ENCODE peak calls at places on chromosomes 13 and 19, in four cellular contexts. One of them, this sample, is unnamed.

GRCh38 chr13:48853381-48854102 is 122.2 kb upstream of the FNDC3A start:
- DNase-seq in A549: no peak
- DNase-seq in K562: no peak
- DNase-seq in GM12878: no peak
- DNase-seq in this sample: no peak

GRCh38 chr13:46389985-46390384 is 2.9 kb upstream of the RUBCNL start:
- DNase-seq in A549: no peak
- DNase-seq in K562: no peak
- DNase-seq in GM12878: peak
- DNase-seq in this sample: peak

GRCh38 chr13:33235078-33235477 is 50.5 kb downstream of the STARD13 start:
- DNase-seq in A549: no peak
- DNase-seq in K562: no peak
- DNase-seq in GM12878: no peak
- DNase-seq in this sample: peak

GRCh38 chr13:98565726-98566577 is 11.0 kb downstream of the STK24 start:
- DNase-seq in A549: no peak
- DNase-seq in K562: no peak
- DNase-seq in GM12878: no peak
- DNase-seq in this sample: no peak

GRCh38 chr19:41997121-41997850 is 3.3 kb upstream of the ATP1A3 start:
- DNase-seq in A549: peak
- DNase-seq in K562: peak
- DNase-seq in GM12878: no peak
- DNase-seq in this sample: no peak

GRCh38 chr19:55437410-55437809 is 5.7 kb downstream of the SHISA7 start:
- DNase-seq in A549: peak
- DNase-seq in K562: peak
- DNase-seq in GM12878: no peak
- DNase-seq in this sample: peak

GRCh38 chr19:4081441-4082129 is 14.9 kb upstream of the ZBTB7A start:
- DNase-seq in A549: no peak
- DNase-seq in K562: no peak
- DNase-seq in GM12878: no peak
- DNase-seq in this sample: no peak

GRCh38 chr19:31109626-31110025 is 239.6 kb downstream of the TSHZ3 start:
- DNase-seq in A549: no peak
- DNase-seq in K562: no peak
- DNase-seq in GM12878: no peak
- DNase-seq in this sample: no peak

GRCh38 chr19:46349311-46349993 is 2.6 kb downstream of the PPP5C start:
- DNase-seq in A549: no peak
- DNase-seq in K562: no peak
- DNase-seq in GM12878: no peak
- DNase-seq in this sample: no peak

GRCh38 chr19:49390131-49390977 is 2.3 kb downstream of the KASH5 start:
- DNase-seq in A549: no peak
- DNase-seq in K562: no peak
- DNase-seq in GM12878: no peak
- DNase-seq in this sample: no peak

GRCh38 chr19:2609389-2610116 is 92.9 kb downstream of the GNG7 start:
- DNase-seq in A549: no peak
- DNase-seq in K562: no peak
- DNase-seq in GM12878: peak
- DNase-seq in this sample: no peak

GRCh38 chr13:113203507-113204377 is 4.7 kb downstream of the PCID2 start:
- DNase-seq in A549: no peak
- DNase-seq in K562: no peak
- DNase-seq in GM12878: no peak
- DNase-seq in this sample: no peak

GRCh38 chr19:16027528-16027927 is 48.8 kb upstream of the TPM4 start:
- DNase-seq in A549: no peak
- DNase-seq in K562: no peak
- DNase-seq in GM12878: no peak
- DNase-seq in this sample: no peak

GRCh38 chr19:28633223-28634030 is 579.5 kb downstream of the UQCRFS1 start:
- DNase-seq in A549: no peak
- DNase-seq in K562: peak
- DNase-seq in GM12878: no peak
- DNase-seq in this sample: no peak

GRCh38 chr19:16893686-16893990 is 4.8 kb downstream of the F2RL3 start:
- DNase-seq in A549: no peak
- DNase-seq in K562: no peak
- DNase-seq in GM12878: no peak
- DNase-seq in this sample: no peak

GRCh38 chr13:112234131-112234875 is 141.9 kb upstream of the SPACA7 start:
- DNase-seq in A549: no peak
- DNase-seq in K562: no peak
- DNase-seq in GM12878: no peak
- DNase-seq in this sample: no peak

GRCh38 chr19:53849237-53849676 is 18.4 kb upstream of the MYADM start:
- DNase-seq in A549: no peak
- DNase-seq in K562: no peak
- DNase-seq in GM12878: no peak
- DNase-seq in this sample: no peak

GRCh38 chr19:16889883-16890460 is 1.2 kb downstream of the F2RL3 start:
- DNase-seq in A549: no peak
- DNase-seq in K562: peak
- DNase-seq in GM12878: no peak
- DNase-seq in this sample: no peak

GRCh38 chr19:38228491-38229439 is 4.7 kb upstream of the DPF1 start:
- DNase-seq in A549: no peak
- DNase-seq in K562: peak
- DNase-seq in GM12878: no peak
- DNase-seq in this sample: no peak

GRCh38 chr13:20826301-20826700 is 52.5 kb upstream of the EEF1AKMT1 start:
- DNase-seq in A549: no peak
- DNase-seq in K562: no peak
- DNase-seq in GM12878: no peak
- DNase-seq in this sample: no peak

GRCh38 chr13:23020246-23020843 is 160.4 kb upstream of the SGCG start:
- DNase-seq in A549: peak
- DNase-seq in K562: peak
- DNase-seq in GM12878: peak
- DNase-seq in this sample: peak

GRCh38 chr19:38370299-38370698 is 4.1 kb upstream of the PSMD8 start:
- DNase-seq in A549: no peak
- DNase-seq in K562: peak
- DNase-seq in GM12878: no peak
- DNase-seq in this sample: no peak

GRCh38 chr13:26517931-26518330 is 39.6 kb upstream of the WASF3 start:
- DNase-seq in A549: no peak
- DNase-seq in K562: no peak
- DNase-seq in GM12878: no peak
- DNase-seq in this sample: no peak

GRCh38 chr19:7494416-7495098 is 5.7 kb upstream of the PEX11G start:
- DNase-seq in A549: no peak
- DNase-seq in K562: peak
- DNase-seq in GM12878: no peak
- DNase-seq in this sample: peak

GRCh38 chr13:72662548-72662947 is 64.9 kb downstream of the MZT1 start:
- DNase-seq in A549: no peak
- DNase-seq in K562: no peak
- DNase-seq in GM12878: no peak
- DNase-seq in this sample: no peak
- TF ChIP-seq CHD4 in A549: no peak
- TF ChIP-seq CHD4 in K562: no peak
- TF ChIP-seq CHD4 in GM12878: no peak
- TF ChIP-seq CHD4 in this sample: no peak

GRCh38 chr13:30158774-30159445 is 148.4 kb downstream of the KATNAL1 start:
- DNase-seq in A549: no peak
- DNase-seq in K562: no peak
- DNase-seq in GM12878: no peak
- DNase-seq in this sample: no peak

GRCh38 chr13:30156826-30157615 is 150.3 kb downstream of the KATNAL1 start:
- DNase-seq in A549: no peak
- DNase-seq in K562: no peak
- DNase-seq in GM12878: no peak
- DNase-seq in this sample: no peak

GRCh38 chr13:30156270-30156669 is 151.1 kb downstream of the KATNAL1 start:
- DNase-seq in A549: no peak
- DNase-seq in K562: no peak
- DNase-seq in GM12878: no peak
- DNase-seq in this sample: no peak

GRCh38 chr13:30157616-30157993 is 149.7 kb downstream of the KATNAL1 start:
- DNase-seq in A549: no peak
- DNase-seq in K562: no peak
- DNase-seq in GM12878: peak
- DNase-seq in this sample: no peak

GRCh38 chr13:30159446-30159839 is 147.9 kb downstream of the KATNAL1 start:
- DNase-seq in A549: no peak
- DNase-seq in K562: no peak
- DNase-seq in GM12878: no peak
- DNase-seq in this sample: no peak
- TF ChIP-seq CHD4 in A549: no peak
- TF ChIP-seq CHD4 in K562: no peak
- TF ChIP-seq CHD4 in GM12878: no peak
- TF ChIP-seq CHD4 in this sample: no peak

DNA sequence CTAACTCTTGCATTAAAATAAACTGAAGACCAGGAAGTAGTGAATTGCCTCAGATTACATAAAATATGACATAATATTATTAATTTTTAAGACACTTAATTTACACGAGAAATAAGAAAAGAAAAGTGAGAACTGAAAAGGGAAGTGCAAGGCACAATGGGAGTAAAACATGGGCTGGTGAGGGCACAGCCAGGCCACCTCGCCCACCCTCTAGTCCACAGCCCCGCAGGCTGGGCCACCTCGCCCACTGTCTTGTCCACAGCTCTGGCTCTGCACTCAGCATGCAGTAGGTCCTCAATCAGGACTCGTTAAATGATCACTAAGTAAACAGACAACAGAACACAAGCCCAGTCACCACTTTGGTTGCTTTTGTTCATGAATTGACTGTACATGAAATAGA is 67.8 kb upstream of the ARHGEF7 start:
- DNase-seq in A549: no peak
- DNase-seq in K562: no peak
- DNase-seq in GM12878: no peak
- DNase-seq in this sample: no peak
- TF ChIP-seq CHD4 in A549: no peak
- TF ChIP-seq CHD4 in K562: no peak
- TF ChIP-seq CHD4 in GM12878: no peak
- TF ChIP-seq CHD4 in this sample: no peak

DNA sequence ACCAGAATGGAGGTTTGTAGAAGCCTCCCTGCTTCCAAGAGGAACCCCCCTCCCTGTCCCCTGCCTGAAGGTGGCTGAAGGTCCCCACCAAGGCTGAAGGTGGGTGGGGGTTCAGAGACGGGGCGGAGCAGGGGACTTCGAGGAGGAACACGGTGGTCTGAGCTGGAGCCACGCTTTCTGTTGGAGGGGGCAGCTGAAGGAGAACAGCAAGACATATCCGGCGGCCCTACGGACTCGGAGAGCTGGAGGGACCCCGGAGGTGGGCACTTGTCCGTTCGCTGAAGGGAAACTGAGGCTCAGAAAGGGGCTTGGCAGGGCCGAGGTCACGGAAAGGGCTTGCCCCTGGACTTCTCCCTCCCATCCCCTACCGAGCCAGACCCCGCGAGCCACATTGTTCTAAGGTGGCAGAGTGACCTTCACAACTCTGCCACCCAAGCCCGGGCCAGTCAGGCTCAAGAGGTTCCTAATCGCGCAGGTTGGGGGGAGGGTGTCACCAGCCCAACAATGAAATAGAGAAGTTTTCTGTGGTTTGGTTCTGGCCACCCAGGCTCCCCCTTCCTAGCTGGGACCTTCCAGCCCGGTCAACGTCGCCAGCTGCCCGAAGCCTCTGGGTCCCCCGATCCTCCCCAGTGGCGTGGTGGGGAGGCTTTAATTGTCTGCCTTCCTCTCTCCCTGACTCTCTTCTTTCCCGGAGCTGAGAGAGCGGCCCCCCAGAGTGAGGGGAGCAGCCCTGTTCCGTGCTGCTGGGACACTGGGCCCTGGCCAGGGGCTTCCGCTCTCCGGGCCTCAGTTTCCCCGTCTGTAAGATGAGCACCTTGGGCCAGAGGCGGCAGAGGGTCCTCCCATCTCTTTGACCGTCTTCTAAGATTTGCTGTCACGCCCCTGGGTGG is 15.5 kb upstream of the KCNN1 start:
- DNase-seq in A549: no peak
- DNase-seq in K562: peak
- DNase-seq in GM12878: no peak
- DNase-seq in this sample: no peak
- TF ChIP-seq CHD4 in A549: no peak
- TF ChIP-seq CHD4 in K562: no peak
- TF ChIP-seq CHD4 in GM12878: no peak
- TF ChIP-seq CHD4 in this sample: no peak

GRCh38 chr19:18762125-18763023 is 28.7 kb downstream of the COMP start:
- DNase-seq in A549: no peak
- DNase-seq in K562: no peak
- DNase-seq in GM12878: no peak
- DNase-seq in this sample: peak

GRCh38 chr19:18764591-18765051 is 26.5 kb downstream of the COMP start:
- DNase-seq in A549: no peak
- DNase-seq in K562: no peak
- DNase-seq in GM12878: no peak
- DNase-seq in this sample: no peak

GRCh38 chr19:18761531-18762110 is 29.5 kb downstream of the COMP start:
- DNase-seq in A549: no peak
- DNase-seq in K562: no peak
- DNase-seq in GM12878: no peak
- DNase-seq in this sample: no peak

GRCh38 chr19:18765224-18765623 is 25.9 kb downstream of the COMP start:
- DNase-seq in A549: no peak
- DNase-seq in K562: no peak
- DNase-seq in GM12878: no peak
- DNase-seq in this sample: no peak

DNA sequence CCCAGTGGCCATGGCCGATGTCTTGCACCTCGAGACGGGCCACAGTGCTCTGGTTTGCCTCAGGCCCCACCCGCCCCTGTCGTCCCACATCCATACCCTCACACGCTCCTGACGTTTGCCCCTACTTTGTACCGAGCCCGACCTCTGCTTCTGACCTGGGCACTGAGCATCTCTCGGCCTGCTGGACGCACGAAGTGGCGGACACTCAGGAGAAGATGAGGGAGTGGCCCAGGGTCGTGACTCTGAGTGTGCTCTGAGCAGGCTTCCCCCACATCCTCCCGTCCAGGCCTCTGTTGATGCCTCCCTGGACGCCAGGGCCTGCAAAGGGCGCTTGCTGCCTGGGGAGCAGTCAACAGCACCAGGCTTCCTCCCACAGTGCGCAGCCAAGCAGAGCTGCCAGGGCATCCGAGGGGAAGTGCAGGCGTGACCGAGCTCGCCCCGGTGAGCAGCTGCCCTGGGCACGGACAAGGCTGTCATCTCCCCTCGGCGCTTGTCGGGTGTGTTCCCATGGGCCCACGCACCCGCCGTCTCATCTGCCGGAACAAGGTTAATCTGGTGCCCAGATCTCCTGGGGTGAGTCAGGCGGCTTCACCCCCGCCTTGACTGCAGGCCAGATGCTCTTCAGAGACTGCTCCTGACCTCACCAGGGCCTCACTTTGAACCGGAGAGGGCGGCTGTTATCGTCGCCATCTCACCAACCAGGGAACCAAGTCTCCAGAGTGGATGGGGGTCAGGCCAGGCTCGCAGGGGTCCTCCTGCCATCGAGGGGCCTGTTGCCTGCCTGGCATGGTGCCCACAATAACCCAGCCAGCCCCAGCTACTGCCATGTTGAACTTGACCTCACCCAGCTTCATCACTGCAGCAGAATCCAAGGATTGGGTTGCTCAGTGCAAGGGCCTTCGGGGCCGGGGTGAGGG is 27.2 kb downstream of the COMP start:
- DNase-seq in A549: no peak
- DNase-seq in K562: peak
- DNase-seq in GM12878: no peak
- DNase-seq in this sample: no peak
- TF ChIP-seq CHD4 in A549: no peak
- TF ChIP-seq CHD4 in K562: no peak
- TF ChIP-seq CHD4 in GM12878: no peak
- TF ChIP-seq CHD4 in this sample: no peak